ENCODE peak calls at places on chromosome 20, in nine cellular contexts. One of them, this sample, is unnamed. For H3K36me3, the result is how much of the 10 kb centered on the place peaks cover.

GRCh38 chr20:11912013-11912663 is 5.6 kb upstream of the BTBD3 start:
- ATAC-seq in IMR-90: no peak
- ATAC-seq in K562: peak
- ATAC-seq in upper lobe of left lung: no peak
- ATAC-seq in body of pancreas: peak
- ATAC-seq in heart left ventricle: peak
- ATAC-seq in right lobe of liver: peak
- ATAC-seq in HepG2: peak
- ATAC-seq in HCT116: peak
- ATAC-seq in this sample: no peak

GRCh38 chr20:48070961-48071645 is 285.8 kb upstream of the SULF2 start:
- ATAC-seq in HepG2: no peak
- ATAC-seq in HCT116: no peak
- ATAC-seq in heart left ventricle: no peak
- ATAC-seq in K562: no peak
- ATAC-seq in IMR-90: no peak
- ATAC-seq in right lobe of liver: no peak
- ATAC-seq in body of pancreas: no peak
- ATAC-seq in upper lobe of left lung: no peak
- ATAC-seq in this sample: no peak

GRCh38 chr20:32589769-32590168 is 4.6 kb upstream of the NOL4L start:
- ATAC-seq in body of pancreas: no peak
- ATAC-seq in HCT116: no peak
- ATAC-seq in right lobe of liver: no peak
- ATAC-seq in heart left ventricle: no peak
- ATAC-seq in K562: no peak
- ATAC-seq in HepG2: no peak
- ATAC-seq in IMR-90: no peak
- ATAC-seq in upper lobe of left lung: no peak
- ATAC-seq in this sample: no peak

GRCh38 chr20:4091332-4092135 is 76.2 kb upstream of the RNF24 start:
- ATAC-seq in upper lobe of left lung: peak
- ATAC-seq in HCT116: peak
- ATAC-seq in right lobe of liver: peak
- ATAC-seq in heart left ventricle: peak
- ATAC-seq in K562: peak
- ATAC-seq in IMR-90: peak
- ATAC-seq in body of pancreas: peak
- ATAC-seq in HepG2: peak
- ATAC-seq in this sample: peak

GRCh38 chr20:36319356-36320260 is 13.5 kb downstream of the DLGAP4 start:
- ATAC-seq in K562: no peak
- ATAC-seq in HepG2: no peak
- ATAC-seq in heart left ventricle: no peak
- ATAC-seq in upper lobe of left lung: no peak
- ATAC-seq in body of pancreas: no peak
- ATAC-seq in right lobe of liver: no peak
- ATAC-seq in IMR-90: no peak
- ATAC-seq in HCT116: no peak
- ATAC-seq in this sample: no peak

GRCh38 chr20:61099786-61100185 is 152.3 kb upstream of the CDH4 start:
- ATAC-seq in upper lobe of left lung: no peak
- ATAC-seq in K562: no peak
- ATAC-seq in IMR-90: peak
- ATAC-seq in body of pancreas: no peak
- ATAC-seq in HCT116: no peak
- ATAC-seq in right lobe of liver: no peak
- ATAC-seq in HepG2: no peak
- ATAC-seq in heart left ventricle: no peak
- ATAC-seq in this sample: no peak

GRCh38 chr20:45095753-45096371 is 5.1 kb downstream of the KCNS1 start:
- ATAC-seq in HepG2: peak
- ATAC-seq in right lobe of liver: peak
- ATAC-seq in HCT116: peak
- ATAC-seq in upper lobe of left lung: peak
- ATAC-seq in heart left ventricle: peak
- ATAC-seq in IMR-90: peak
- ATAC-seq in body of pancreas: no peak
- ATAC-seq in K562: peak
- ATAC-seq in this sample: no peak

GRCh38 chr20:53940883-53941546 is 129.4 kb downstream of the BCAS1 start:
- ATAC-seq in IMR-90: peak
- ATAC-seq in HCT116: no peak
- ATAC-seq in HepG2: no peak
- ATAC-seq in K562: peak
- ATAC-seq in right lobe of liver: peak
- ATAC-seq in body of pancreas: no peak
- ATAC-seq in heart left ventricle: peak
- ATAC-seq in upper lobe of left lung: peak
- ATAC-seq in this sample: no peak

GRCh38 chr20:43736588-43737091 is 9.8 kb upstream of the GTSF1L start:
- ATAC-seq in right lobe of liver: no peak
- ATAC-seq in K562: peak
- ATAC-seq in HepG2: no peak
- ATAC-seq in body of pancreas: no peak
- ATAC-seq in HCT116: no peak
- ATAC-seq in heart left ventricle: no peak
- ATAC-seq in upper lobe of left lung: no peak
- ATAC-seq in IMR-90: no peak
- ATAC-seq in this sample: no peak

GRCh38 chr20:53081916-53082863 is 110.0 kb downstream of the TSHZ2 start:
- ATAC-seq in right lobe of liver: peak
- ATAC-seq in heart left ventricle: no peak
- ATAC-seq in body of pancreas: peak
- ATAC-seq in upper lobe of left lung: no peak
- ATAC-seq in IMR-90: no peak
- ATAC-seq in K562: no peak
- ATAC-seq in HCT116: no peak
- ATAC-seq in HepG2: peak
- ATAC-seq in this sample: no peak

GRCh38 chr20:33689973-33690372 is 3.8 kb upstream of the E2F1 start:
- ATAC-seq in HCT116: no peak
- ATAC-seq in HepG2: no peak
- ATAC-seq in body of pancreas: no peak
- ATAC-seq in heart left ventricle: no peak
- ATAC-seq in right lobe of liver: peak
- ATAC-seq in upper lobe of left lung: no peak
- ATAC-seq in K562: peak
- ATAC-seq in IMR-90: no peak
- ATAC-seq in this sample: no peak

GRCh38 chr20:17583126-17583525 is 13.3 kb downstream of the DSTN start:
- ATAC-seq in IMR-90: no peak
- ATAC-seq in upper lobe of left lung: no peak
- ATAC-seq in HCT116: no peak
- ATAC-seq in heart left ventricle: no peak
- ATAC-seq in right lobe of liver: no peak
- ATAC-seq in K562: no peak
- ATAC-seq in body of pancreas: no peak
- ATAC-seq in HepG2: no peak
- ATAC-seq in this sample: no peak

GRCh38 chr20:32236819-32237218 is 29.1 kb downstream of the POFUT1 start:
- ATAC-seq in K562: no peak
- ATAC-seq in right lobe of liver: no peak
- ATAC-seq in HepG2: no peak
- ATAC-seq in heart left ventricle: no peak
- ATAC-seq in upper lobe of left lung: no peak
- ATAC-seq in body of pancreas: no peak
- ATAC-seq in IMR-90: no peak
- ATAC-seq in HCT116: no peak
- ATAC-seq in this sample: no peak

GRCh38 chr20:16803965-16804792 is 56.0 kb downstream of the OTOR start:
- ATAC-seq in K562: peak
- ATAC-seq in body of pancreas: peak
- ATAC-seq in IMR-90: peak
- ATAC-seq in HCT116: peak
- ATAC-seq in upper lobe of left lung: no peak
- ATAC-seq in heart left ventricle: no peak
- ATAC-seq in right lobe of liver: peak
- ATAC-seq in HepG2: peak
- ATAC-seq in this sample: no peak

GRCh38 chr20:57622579-57623381 is 2.6 kb upstream of the ZBP1 start:
- ATAC-seq in upper lobe of left lung: no peak
- ATAC-seq in heart left ventricle: peak
- ATAC-seq in IMR-90: peak
- ATAC-seq in body of pancreas: peak
- ATAC-seq in K562: peak
- ATAC-seq in HCT116: peak
- ATAC-seq in right lobe of liver: peak
- ATAC-seq in HepG2: peak
- ATAC-seq in this sample: no peak

GRCh38 chr20:8635837-8636236 is 433.1 kb upstream of the PLCB4 start:
- ATAC-seq in heart left ventricle: no peak
- ATAC-seq in upper lobe of left lung: no peak
- ATAC-seq in K562: no peak
- ATAC-seq in HCT116: no peak
- ATAC-seq in HepG2: no peak
- ATAC-seq in IMR-90: no peak
- ATAC-seq in body of pancreas: no peak
- ATAC-seq in right lobe of liver: no peak
- ATAC-seq in this sample: no peak

GRCh38 chr20:5776074-5776473 is 25.9 kb downstream of the SHLD1 start:
- ATAC-seq in HepG2: no peak
- ATAC-seq in HCT116: no peak
- ATAC-seq in right lobe of liver: no peak
- ATAC-seq in upper lobe of left lung: no peak
- ATAC-seq in IMR-90: no peak
- ATAC-seq in body of pancreas: no peak
- ATAC-seq in K562: peak
- ATAC-seq in heart left ventricle: peak
- ATAC-seq in this sample: no peak

GRCh38 chr20:43838703-43839060 is 76.0 kb upstream of the TOX2 start:
- ATAC-seq in heart left ventricle: no peak
- ATAC-seq in body of pancreas: no peak
- ATAC-seq in HepG2: no peak
- ATAC-seq in upper lobe of left lung: no peak
- ATAC-seq in HCT116: no peak
- ATAC-seq in K562: no peak
- ATAC-seq in right lobe of liver: no peak
- ATAC-seq in IMR-90: no peak
- ATAC-seq in this sample: no peak

GRCh38 chr20:63567132-63567381 is 7.0 kb downstream of the HELZ2 start:
- ATAC-seq in K562: no peak
- ATAC-seq in right lobe of liver: no peak
- ATAC-seq in IMR-90: no peak
- ATAC-seq in upper lobe of left lung: peak
- ATAC-seq in body of pancreas: no peak
- ATAC-seq in HCT116: no peak
- ATAC-seq in heart left ventricle: peak
- ATAC-seq in HepG2: no peak
- ATAC-seq in this sample: no peak
- TF ChIP-seq POLR2A in K562: no peak
- TF ChIP-seq POLR2A in right lobe of liver: no peak
- TF ChIP-seq POLR2A in IMR-90: no peak
- TF ChIP-seq POLR2A in upper lobe of left lung: no peak
- TF ChIP-seq POLR2A in body of pancreas: no peak
- TF ChIP-seq POLR2A in HCT116: no peak
- TF ChIP-seq POLR2A in heart left ventricle: no peak
- TF ChIP-seq POLR2A in HepG2: no peak
- TF ChIP-seq POLR2A in this sample: no peak

GRCh38 chr20:21155268-21155667 is 29.4 kb downstream of the KIZ start:
- ATAC-seq in K562: no peak
- ATAC-seq in upper lobe of left lung: no peak
- ATAC-seq in HepG2: no peak
- ATAC-seq in IMR-90: no peak
- ATAC-seq in right lobe of liver: no peak
- ATAC-seq in body of pancreas: no peak
- ATAC-seq in heart left ventricle: no peak
- ATAC-seq in HCT116: no peak
- ATAC-seq in this sample: no peak

GRCh38 chr20:21159658-21160380 is 33.9 kb downstream of the KIZ start:
- ATAC-seq in upper lobe of left lung: no peak
- ATAC-seq in heart left ventricle: no peak
- ATAC-seq in HepG2: no peak
- ATAC-seq in K562: peak
- ATAC-seq in right lobe of liver: no peak
- ATAC-seq in IMR-90: peak
- ATAC-seq in HCT116: no peak
- ATAC-seq in body of pancreas: no peak
- ATAC-seq in this sample: no peak

GRCh38 chr20:21156266-21156665 is 30.4 kb downstream of the KIZ start:
- ATAC-seq in IMR-90: peak
- ATAC-seq in upper lobe of left lung: no peak
- ATAC-seq in K562: no peak
- ATAC-seq in right lobe of liver: no peak
- ATAC-seq in body of pancreas: no peak
- ATAC-seq in heart left ventricle: no peak
- ATAC-seq in HCT116: no peak
- ATAC-seq in HepG2: no peak
- ATAC-seq in this sample: no peak

GRCh38 chr20:21154692-21155091 is 28.8 kb downstream of the KIZ start:
- ATAC-seq in K562: no peak
- ATAC-seq in right lobe of liver: no peak
- ATAC-seq in IMR-90: no peak
- ATAC-seq in heart left ventricle: no peak
- ATAC-seq in HCT116: no peak
- ATAC-seq in HepG2: no peak
- ATAC-seq in upper lobe of left lung: no peak
- ATAC-seq in body of pancreas: no peak
- ATAC-seq in this sample: no peak

DNA sequence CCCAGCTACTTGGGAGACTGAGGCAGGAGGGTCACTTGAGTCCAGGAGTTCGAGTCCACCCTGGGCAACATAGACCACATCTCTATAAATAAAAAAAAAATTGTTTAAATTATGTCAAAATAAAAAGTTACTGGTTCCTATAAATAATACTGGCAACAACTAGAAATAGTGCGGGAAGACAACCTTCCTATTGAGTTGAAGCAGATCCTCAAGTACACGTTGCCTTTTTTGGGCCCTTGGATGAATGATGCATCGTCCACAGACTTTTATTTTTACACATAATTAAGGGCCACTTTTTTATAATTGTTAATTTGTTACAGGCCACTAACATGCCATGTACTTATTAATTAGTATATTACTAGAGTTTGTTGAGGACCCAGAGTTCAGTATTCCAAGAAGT is 31.1 kb downstream of the KIZ start:
- ATAC-seq in body of pancreas: no peak
- ATAC-seq in right lobe of liver: no peak
- ATAC-seq in upper lobe of left lung: no peak
- ATAC-seq in HCT116: no peak
- ATAC-seq in K562: no peak
- ATAC-seq in HepG2: no peak
- ATAC-seq in heart left ventricle: no peak
- ATAC-seq in IMR-90: no peak
- ATAC-seq in this sample: no peak
- H3K36me3 ChIP-seq in body of pancreas: under half
- H3K36me3 ChIP-seq in right lobe of liver: under half
- H3K36me3 ChIP-seq in upper lobe of left lung: under half
- H3K36me3 ChIP-seq in HCT116: under half
- H3K36me3 ChIP-seq in K562: under half
- H3K36me3 ChIP-seq in HepG2: under half
- H3K36me3 ChIP-seq in heart left ventricle: under half
- H3K36me3 ChIP-seq in IMR-90: under half
- H3K36me3 ChIP-seq in this sample: under half

GRCh38 chr20:46362931-46363872 is 43.2 kb downstream of the ELMO2 start:
- ATAC-seq in IMR-90: no peak
- ATAC-seq in heart left ventricle: no peak
- ATAC-seq in HepG2: no peak
- ATAC-seq in HCT116: no peak
- ATAC-seq in upper lobe of left lung: no peak
- ATAC-seq in right lobe of liver: no peak
- ATAC-seq in body of pancreas: peak
- ATAC-seq in K562: no peak
- ATAC-seq in this sample: no peak
- TF ChIP-seq POLR2A in IMR-90: no peak
- TF ChIP-seq POLR2A in heart left ventricle: no peak
- TF ChIP-seq POLR2A in HepG2: no peak
- TF ChIP-seq POLR2A in HCT116: no peak
- TF ChIP-seq POLR2A in upper lobe of left lung: no peak
- TF ChIP-seq POLR2A in right lobe of liver: no peak
- TF ChIP-seq POLR2A in body of pancreas: no peak
- TF ChIP-seq POLR2A in K562: no peak
- TF ChIP-seq POLR2A in this sample: no peak

GRCh38 chr20:35088231-35088794 is 4.3 kb downstream of the TRPC4AP start:
- ATAC-seq in body of pancreas: no peak
- ATAC-seq in HCT116: no peak
- ATAC-seq in K562: no peak
- ATAC-seq in IMR-90: no peak
- ATAC-seq in heart left ventricle: no peak
- ATAC-seq in upper lobe of left lung: no peak
- ATAC-seq in right lobe of liver: no peak
- ATAC-seq in HepG2: no peak
- ATAC-seq in this sample: no peak
- H3K36me3 ChIP-seq in body of pancreas: under half
- H3K36me3 ChIP-seq in HCT116: under half
- H3K36me3 ChIP-seq in K562: under half
- H3K36me3 ChIP-seq in IMR-90: under half
- H3K36me3 ChIP-seq in heart left ventricle: under half
- H3K36me3 ChIP-seq in upper lobe of left lung: under half
- H3K36me3 ChIP-seq in right lobe of liver: under half
- H3K36me3 ChIP-seq in HepG2: under half
- H3K36me3 ChIP-seq in this sample: under half

This sample was measured in gastroesophageal sphincter.